ENCODE peak calls at places on chromosomes 1 and 21, in ten cellular contexts. W is heart left ventricle; L is H9; A is neural progenitor cell; V is IMR-90; G is hepatocyte; Y is transverse colon; B is CD4-positive, alpha-beta memory T cell; M is testis; K is lower lobe of right lung. F is an unnamed sample.

GRCh38 chr1:227794813-227795183 is 20.7 kb upstream of the PRSS38 start:
- DNase-seq in V (no peak), G (no peak), K (peak; percentile 42), M (no peak), Y (no peak), A (no peak), W (no peak), L (no peak), B (no peak), F (peak; percentile 50)

GRCh38 chr1:118785246-118785645 is 202.9 kb downstream of the TBX15 start:
- DNase-seq in Y (no peak), M (no peak), B (no peak), K (no peak), A (peak; percentile 4), V (no peak), L (no peak), G (no peak), W (no peak), F (no peak)

GRCh38 chr1:96715482-96715881 is 6.1 kb upstream of the PTBP2 start:
- DNase-seq in Y (no peak), B (no peak), A (no peak), K (no peak), G (no peak), V (no peak), L (peak; percentile 70), W (no peak), M (no peak), F (peak; percentile 68)

GRCh38 chr1:115908565-115909334 is 67.6 kb upstream of the SLC22A15 start:
- DNase-seq in W (no peak), K (no peak), Y (no peak), A (peak; percentile 39), M (no peak), G (no peak), B (no peak), V (no peak), L (no peak), F (no peak)

GRCh38 chr21:21174676-21175075 is 176.5 kb downstream of the NCAM2 start:
- DNase-seq in V (no peak), L (no peak), W (no peak), Y (no peak), G (no peak), A (no peak), B (no peak), M (no peak), K (no peak), F (no peak)

GRCh38 chr1:241457421-241457820 is 62.1 kb downstream of the FH start:
- DNase-seq in L (peak; percentile 31), B (no peak), G (no peak), A (peak; percentile 8), M (no peak), W (no peak), Y (no peak), V (no peak), K (no peak), F (peak; percentile 64)

GRCh38 chr1:151056149-151056548 is 3.3 kb downstream of the CDC42SE1 start:
- DNase-seq in B (peak; percentile 75), K (no peak), V (no peak), A (no peak), G (no peak), L (no peak), W (no peak), Y (no peak), M (no peak), F (no peak)

GRCh38 chr1:66607458-66607857 is 73.5 kb downstream of the SGIP1 start:
- DNase-seq in B (no peak), G (no peak), M (no peak), L (peak; percentile 35), K (no peak), A (peak; percentile 28), W (no peak), Y (no peak), V (no peak), F (peak; percentile 71)

DNA sequence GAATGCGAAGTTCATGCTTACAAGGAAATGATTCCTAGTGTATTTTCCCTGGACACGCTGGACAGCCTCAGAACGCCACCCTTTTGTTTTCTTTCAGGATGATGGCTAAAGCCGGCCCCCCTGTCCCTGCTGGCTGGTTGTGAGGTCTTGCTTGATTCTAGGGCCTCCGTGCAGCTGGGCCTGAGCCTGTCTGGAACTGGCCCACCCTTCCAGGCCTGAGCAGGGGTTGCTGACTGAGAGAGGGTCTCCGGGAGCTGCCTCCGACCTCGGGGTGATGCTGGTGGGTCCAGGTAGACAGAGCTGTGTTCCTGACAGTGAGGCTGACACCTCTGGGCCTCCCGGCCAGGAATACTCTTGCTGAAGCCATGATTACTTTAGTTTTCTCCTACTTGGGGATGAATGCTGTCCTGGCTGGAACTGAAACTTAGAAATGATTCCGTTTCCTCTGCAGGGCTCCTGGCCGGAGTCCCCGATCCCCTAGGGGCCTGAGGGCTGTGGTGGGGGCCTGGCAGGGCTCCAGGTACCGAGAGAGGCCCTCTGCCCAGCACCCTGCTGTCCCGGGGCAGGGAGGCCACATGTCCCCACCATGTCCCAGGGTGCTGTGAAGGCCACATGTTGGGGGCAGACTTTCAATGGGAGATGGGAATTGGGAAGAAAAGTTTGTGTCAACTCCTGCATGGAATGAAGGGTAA is 38.0 kb downstream of the MORN1 start:
- DNase-seq in L (no peak), Y (no peak), V (no peak), G (no peak), B (no peak), K (peak; percentile 35), W (peak; percentile 32), A (no peak), M (no peak), F (no peak)
- H3K4me1 ChIP-seq in L (no peaks in the 10 kb centered on the region), Y (no peaks in the 10 kb centered on the region), V (no peaks in the 10 kb centered on the region), G (no peaks in the 10 kb centered on the region), B (no peaks in the 10 kb centered on the region), K (no peaks in the 10 kb centered on the region), W (no peaks in the 10 kb centered on the region), A (peaks cover 33% of the 10 kb centered on the region), M (peaks cover 8% of the 10 kb centered on the region), F (no peaks in the 10 kb centered on the region)

GRCh38 chr21:42062543-42063022 is 8.5 kb upstream of the UMODL1 start:
- DNase-seq in B (peak; percentile 98), W (peak; percentile 77), V (no peak), A (no peak), L (no peak), K (peak; percentile 86), G (no peak), Y (peak; percentile 76), M (peak; percentile 28), F (no peak)

GRCh38 chr21:42063206-42063577 is 7.9 kb upstream of the UMODL1 start:
- DNase-seq in M (no peak), V (no peak), Y (peak; percentile 71), A (no peak), W (peak; percentile 58), B (peak; percentile 57), G (no peak), L (no peak), K (peak; percentile 70), F (no peak)

GRCh38 chr21:42061195-42061865 is 9.8 kb upstream of the UMODL1 start:
- DNase-seq in K (peak; percentile 77), Y (peak; percentile 70), A (no peak), M (no peak), W (peak; percentile 74), G (no peak), V (no peak), B (peak; percentile 40), L (no peak), F (no peak)

GRCh38 chr21:42061866-42062542 is 9.1 kb upstream of the UMODL1 start:
- DNase-seq in V (no peak), B (peak; percentile 93), W (no peak), L (no peak), K (no peak), M (no peak), G (no peak), A (peak; percentile 27), Y (peak; percentile 41), F (no peak)

DNA sequence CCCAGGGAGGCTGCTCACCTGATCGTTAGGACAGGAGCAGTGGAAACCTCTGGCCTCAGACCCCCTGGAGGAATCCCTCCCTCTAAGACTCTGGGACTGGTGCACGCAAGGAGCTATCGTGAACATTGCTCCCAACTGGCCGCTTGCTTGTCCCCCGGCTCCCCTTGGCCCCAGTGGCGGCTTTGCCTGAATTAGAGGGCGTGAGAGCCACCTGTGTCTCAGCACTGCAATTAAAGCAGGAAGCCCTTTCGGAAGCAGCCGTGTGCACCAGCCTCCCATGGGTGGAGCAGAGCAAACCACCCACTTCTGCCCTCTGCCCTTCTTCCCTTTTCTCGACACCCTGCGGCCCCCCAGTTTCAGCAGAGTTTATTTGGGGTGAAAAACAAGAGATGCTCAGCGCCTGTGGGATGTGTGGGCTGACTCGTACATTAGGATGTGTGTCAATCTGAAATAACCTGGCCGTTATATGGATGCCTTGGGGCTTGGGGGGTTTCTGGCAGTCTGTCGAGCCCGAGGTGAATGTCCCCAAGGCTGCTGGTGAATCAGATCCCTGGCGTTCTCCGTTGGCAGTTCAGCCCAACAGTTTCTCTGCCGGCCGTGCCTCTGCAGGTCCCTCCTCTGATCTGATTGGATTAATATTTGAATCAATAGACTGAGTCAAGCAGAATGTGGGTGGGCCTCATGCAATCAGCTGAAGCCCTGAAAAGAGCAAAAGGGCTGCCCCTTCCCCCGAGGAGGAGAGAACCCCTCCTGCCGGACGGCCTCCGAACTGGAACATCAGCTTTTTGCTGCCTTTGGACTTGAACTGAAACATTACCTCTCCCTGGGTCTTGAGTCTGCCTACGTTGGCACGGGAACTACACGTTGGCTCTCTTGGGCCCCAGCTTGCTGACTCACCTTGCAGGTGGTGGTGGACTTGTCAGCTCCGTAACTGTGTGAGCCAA is 7.3 kb upstream of the UMODL1 start:
- DNase-seq in G (no peak), M (no peak), B (peak; percentile 77), A (peak; percentile 39), W (peak; percentile 66), L (no peak), V (no peak), K (peak; percentile 69), Y (peak; percentile 71), F (no peak)
- H3K27ac ChIP-seq in G (no peak overlapping the region), M (no peak overlapping the region), B (peak overlapping the region; percentile 68), A (no peak overlapping the region), W (no peak overlapping the region), L (no peak overlapping the region), V (no peak overlapping the region), K (peak overlapping the region; percentile 72), Y (peak overlapping the region; percentile 73), F (no peak overlapping the region)

GRCh38 chr1:161298116-161298515 is 11.7 kb downstream of the MPZ start:
- DNase-seq in M (no peak), G (no peak), Y (no peak), K (no peak), L (no peak), A (no peak), V (no peak), B (no peak), W (no peak), F (no peak)

GRCh38 chr1:161305872-161306519 is 3.8 kb downstream of the MPZ start:
- DNase-seq in A (peak; percentile 93), B (peak; percentile 92), M (peak; percentile 81), L (peak; percentile 99), Y (peak; percentile 91), K (peak; percentile 93), V (peak; percentile 21), G (peak; percentile 91), W (peak; percentile 90), F (peak; percentile 99)

GRCh38 chr1:161304927-161305871 is 4.6 kb downstream of the MPZ start:
- DNase-seq in B (peak; percentile 48), K (peak; percentile 48), L (no peak), W (no peak), M (no peak), V (no peak), G (no peak), A (no peak), Y (no peak), F (peak; percentile 60)

GRCh38 chr1:161299347-161299746 is 10.4 kb downstream of the MPZ start:
- DNase-seq in G (no peak), K (no peak), M (no peak), B (no peak), W (no peak), Y (no peak), L (no peak), A (no peak), V (no peak), F (no peak)

GRCh38 chr1:161300478-161300877 is 9.3 kb downstream of the MPZ start:
- DNase-seq in W (no peak), M (no peak), L (no peak), G (no peak), Y (no peak), A (no peak), K (no peak), B (no peak), V (no peak), F (no peak)
- H3K4me1 ChIP-seq in W (no peaks in the 10 kb centered on the region), M (peaks cover 6% of the 10 kb centered on the region), L (peaks cover 4% of the 10 kb centered on the region), G (peaks cover 10% of the 10 kb centered on the region), Y (peaks cover 10% of the 10 kb centered on the region), A (peaks cover 12% of the 10 kb centered on the region), K (peaks cover 14% of the 10 kb centered on the region), B (peaks cover 21% of the 10 kb centered on the region), V (peaks cover 6% of the 10 kb centered on the region), F (no peaks in the 10 kb centered on the region)

GRCh38 chr1:179226749-179227148 is 2.7 kb downstream of the ABL2 start:
- DNase-seq in K (no peak), V (no peak), W (no peak), Y (no peak), B (no peak), L (no peak), M (no peak), A (no peak), G (no peak), F (no peak)
- H3K27ac ChIP-seq in K (no peak overlapping the region), V (no peak overlapping the region), W (no peak overlapping the region), Y (no peak overlapping the region), B (no peak overlapping the region), L (no peak overlapping the region), M (no peak overlapping the region), A (no peak overlapping the region), G (no peak overlapping the region), F (no peak overlapping the region)

F was measured in endodermal cell.